ENCODE peak calls at places on chromosome 21, in six cellular contexts. One of them, this sample, is unnamed.

GRCh38 chr21:34844924-34845238 is 176.1 kb downstream of the CLIC6 start:
- DNase-seq in transverse colon: no peak
- DNase-seq in ascending aorta: no peak
- DNase-seq in AG09309: no peak
- DNase-seq in NCI-H2171 treated with DMSO at 0.1 percent for 48 hours: peak
- DNase-seq in A172: no peak
- DNase-seq in this sample: no peak

GRCh38 chr21:44428281-44428942 is 26.9 kb upstream of the LRRC3 start:
- DNase-seq in transverse colon: peak
- DNase-seq in ascending aorta: no peak
- DNase-seq in AG09309: no peak
- DNase-seq in NCI-H2171 treated with DMSO at 0.1 percent for 48 hours: peak
- DNase-seq in A172: peak
- DNase-seq in this sample: no peak

GRCh38 chr21:17513214-17514123 is 626 bp downstream of the CXADR start:
- DNase-seq in transverse colon: peak
- DNase-seq in ascending aorta: no peak
- DNase-seq in AG09309: no peak
- DNase-seq in NCI-H2171 treated with DMSO at 0.1 percent for 48 hours: peak
- DNase-seq in A172: peak
- DNase-seq in this sample: no peak

GRCh38 chr21:45818276-45818903 is 163.2 kb upstream of the COL6A1 start:
- DNase-seq in transverse colon: no peak
- DNase-seq in ascending aorta: no peak
- DNase-seq in AG09309: peak
- DNase-seq in NCI-H2171 treated with DMSO at 0.1 percent for 48 hours: no peak
- DNase-seq in A172: peak
- DNase-seq in this sample: peak

GRCh38 chr21:43848771-43849170 is 16.3 kb upstream of the AGPAT3 start:
- DNase-seq in transverse colon: no peak
- DNase-seq in ascending aorta: no peak
- DNase-seq in AG09309: no peak
- DNase-seq in NCI-H2171 treated with DMSO at 0.1 percent for 48 hours: no peak
- DNase-seq in A172: no peak
- DNase-seq in this sample: no peak

GRCh38 chr21:33116669-33117267 is 46.8 kb downstream of the OLIG1 start:
- DNase-seq in transverse colon: no peak
- DNase-seq in ascending aorta: no peak
- DNase-seq in AG09309: no peak
- DNase-seq in NCI-H2171 treated with DMSO at 0.1 percent for 48 hours: peak
- DNase-seq in A172: no peak
- DNase-seq in this sample: no peak

GRCh38 chr21:33657124-33657842 is 15.0 kb downstream of the ITSN1 start:
- DNase-seq in transverse colon: peak
- DNase-seq in ascending aorta: no peak
- DNase-seq in AG09309: no peak
- DNase-seq in NCI-H2171 treated with DMSO at 0.1 percent for 48 hours: no peak
- DNase-seq in A172: no peak
- DNase-seq in this sample: no peak

GRCh38 chr21:45938811-45939520 is 42.6 kb upstream of the COL6A1 start:
- DNase-seq in transverse colon: no peak
- DNase-seq in ascending aorta: no peak
- DNase-seq in AG09309: no peak
- DNase-seq in NCI-H2171 treated with DMSO at 0.1 percent for 48 hours: no peak
- DNase-seq in A172: no peak
- DNase-seq in this sample: no peak

GRCh38 chr21:26801524-26801923 is 43.7 kb downstream of the ADAMTS1 start:
- DNase-seq in transverse colon: no peak
- DNase-seq in ascending aorta: no peak
- DNase-seq in AG09309: peak
- DNase-seq in NCI-H2171 treated with DMSO at 0.1 percent for 48 hours: no peak
- DNase-seq in A172: no peak
- DNase-seq in this sample: peak

GRCh38 chr21:26956216-26956615 is 10.7 kb downstream of the ADAMTS5 start:
- DNase-seq in transverse colon: no peak
- DNase-seq in ascending aorta: no peak
- DNase-seq in AG09309: no peak
- DNase-seq in NCI-H2171 treated with DMSO at 0.1 percent for 48 hours: no peak
- DNase-seq in A172: no peak
- DNase-seq in this sample: no peak

GRCh38 chr21:41294548-41295231 is 21.9 kb upstream of the FAM3B start:
- DNase-seq in transverse colon: no peak
- DNase-seq in ascending aorta: no peak
- DNase-seq in AG09309: no peak
- DNase-seq in NCI-H2171 treated with DMSO at 0.1 percent for 48 hours: no peak
- DNase-seq in A172: no peak
- DNase-seq in this sample: no peak

GRCh38 chr21:21463456-21463855 is 465.2 kb downstream of the NCAM2 start:
- DNase-seq in transverse colon: no peak
- DNase-seq in ascending aorta: no peak
- DNase-seq in AG09309: no peak
- DNase-seq in NCI-H2171 treated with DMSO at 0.1 percent for 48 hours: no peak
- DNase-seq in A172: no peak
- DNase-seq in this sample: no peak

GRCh38 chr21:34243562-34243961 is 120.2 kb upstream of the KCNE2 start:
- DNase-seq in transverse colon: peak
- DNase-seq in ascending aorta: no peak
- DNase-seq in AG09309: no peak
- DNase-seq in NCI-H2171 treated with DMSO at 0.1 percent for 48 hours: peak
- DNase-seq in A172: no peak
- DNase-seq in this sample: no peak

GRCh38 chr21:43195131-43196021 is 26.6 kb downstream of the CRYAA start:
- DNase-seq in transverse colon: no peak
- DNase-seq in ascending aorta: no peak
- DNase-seq in AG09309: no peak
- DNase-seq in NCI-H2171 treated with DMSO at 0.1 percent for 48 hours: no peak
- DNase-seq in A172: no peak
- DNase-seq in this sample: peak

GRCh38 chr21:35191128-35191527 is 142.0 kb upstream of the RUNX1 start:
- DNase-seq in transverse colon: no peak
- DNase-seq in ascending aorta: no peak
- DNase-seq in AG09309: no peak
- DNase-seq in NCI-H2171 treated with DMSO at 0.1 percent for 48 hours: no peak
- DNase-seq in A172: no peak
- DNase-seq in this sample: no peak

GRCh38 chr21:39030127-39030884 is 152.9 kb downstream of the PSMG1 start:
- DNase-seq in transverse colon: no peak
- DNase-seq in ascending aorta: no peak
- DNase-seq in AG09309: no peak
- DNase-seq in NCI-H2171 treated with DMSO at 0.1 percent for 48 hours: no peak
- DNase-seq in A172: no peak
- DNase-seq in this sample: no peak

GRCh38 chr21:18522181-18522771 is 118.7 kb upstream of the TMPRSS15 start:
- DNase-seq in transverse colon: no peak
- DNase-seq in ascending aorta: no peak
- DNase-seq in AG09309: no peak
- DNase-seq in NCI-H2171 treated with DMSO at 0.1 percent for 48 hours: no peak
- DNase-seq in A172: no peak
- DNase-seq in this sample: no peak

GRCh38 chr21:32742470-32742869 is 14.7 kb upstream of the SYNJ1 start:
- DNase-seq in transverse colon: no peak
- DNase-seq in ascending aorta: no peak
- DNase-seq in AG09309: no peak
- DNase-seq in NCI-H2171 treated with DMSO at 0.1 percent for 48 hours: no peak
- DNase-seq in A172: no peak
- DNase-seq in this sample: no peak

GRCh38 chr21:46551636-46552241 is 53.1 kb downstream of the S100B start:
- DNase-seq in transverse colon: no peak
- DNase-seq in ascending aorta: no peak
- DNase-seq in AG09309: no peak
- DNase-seq in NCI-H2171 treated with DMSO at 0.1 percent for 48 hours: no peak
- DNase-seq in A172: no peak
- DNase-seq in this sample: no peak

GRCh38 chr21:34999397-34999941 is 49.6 kb downstream of the RUNX1 start:
- DNase-seq in transverse colon: no peak
- DNase-seq in ascending aorta: no peak
- DNase-seq in AG09309: no peak
- DNase-seq in NCI-H2171 treated with DMSO at 0.1 percent for 48 hours: no peak
- DNase-seq in A172: no peak
- DNase-seq in this sample: no peak

GRCh38 chr21:42525228-42525604 is 11.6 kb downstream of the SLC37A1 start:
- DNase-seq in transverse colon: no peak
- DNase-seq in ascending aorta: no peak
- DNase-seq in AG09309: no peak
- DNase-seq in NCI-H2171 treated with DMSO at 0.1 percent for 48 hours: no peak
- DNase-seq in A172: no peak
- DNase-seq in this sample: no peak

GRCh38 chr21:34550400-34550799 is 38.4 kb upstream of the KCNE1 start:
- DNase-seq in transverse colon: no peak
- DNase-seq in ascending aorta: no peak
- DNase-seq in AG09309: no peak
- DNase-seq in NCI-H2171 treated with DMSO at 0.1 percent for 48 hours: no peak
- DNase-seq in A172: no peak
- DNase-seq in this sample: no peak

GRCh38 chr21:29423051-29423450 is 124.3 kb downstream of the BACH1 start:
- DNase-seq in transverse colon: no peak
- DNase-seq in ascending aorta: no peak
- DNase-seq in AG09309: no peak
- DNase-seq in NCI-H2171 treated with DMSO at 0.1 percent for 48 hours: no peak
- DNase-seq in A172: no peak
- DNase-seq in this sample: no peak

GRCh38 chr21:38817371-38818335 is 11.9 kb downstream of the ETS2 start:
- DNase-seq in transverse colon: peak
- DNase-seq in ascending aorta: no peak
- DNase-seq in AG09309: no peak
- DNase-seq in NCI-H2171 treated with DMSO at 0.1 percent for 48 hours: no peak
- DNase-seq in A172: peak
- DNase-seq in this sample: peak

GRCh38 chr21:43325968-43326367 is 101.0 kb downstream of the SIK1 start:
- DNase-seq in transverse colon: peak
- DNase-seq in ascending aorta: no peak
- DNase-seq in AG09309: no peak
- DNase-seq in NCI-H2171 treated with DMSO at 0.1 percent for 48 hours: no peak
- DNase-seq in A172: no peak
- DNase-seq in this sample: no peak

GRCh38 chr21:17775431-17776126 is 43.6 kb downstream of the C21orf91 start:
- DNase-seq in transverse colon: peak
- DNase-seq in ascending aorta: no peak
- DNase-seq in AG09309: no peak
- DNase-seq in NCI-H2171 treated with DMSO at 0.1 percent for 48 hours: no peak
- DNase-seq in A172: no peak
- DNase-seq in this sample: no peak

GRCh38 chr21:25838809-25839208 is 104.0 kb downstream of the GABPA start:
- DNase-seq in transverse colon: no peak
- DNase-seq in ascending aorta: no peak
- DNase-seq in AG09309: no peak
- DNase-seq in NCI-H2171 treated with DMSO at 0.1 percent for 48 hours: peak
- DNase-seq in A172: no peak
- DNase-seq in this sample: no peak

This sample was measured in stromal cell of bone marrow.